ENCODE peak calls at places on chromosomes 5 and 9, in five cellular contexts. W is K562, C is HCT116, Y is body of pancreas, H is tibial artery. G is an unnamed sample.

GRCh38 chr9:91033802-91034201 is 232.2 kb downstream of the SYK start:
- DNase-seq in W (peak; percentile 24), C (peak; percentile 4), Y (peak; percentile 17), H (no peak), G (no peak)

GRCh38 chr9:12723409-12724028 is 30.3 kb downstream of the TYRP1 start:
- DNase-seq in W (no peak), C (peak; percentile 23), Y (no peak), H (no peak), G (no peak)

GRCh38 chr5:180831139-180832080 is 28.8 kb upstream of the MGAT1 start:
- DNase-seq in W (peak; percentile 94), C (peak; percentile 46), Y (peak; percentile 91), H (peak; percentile 82), G (peak; percentile 95)

GRCh38 chr5:172616136-172616535 is 24.9 kb upstream of the NEURL1B start:
- DNase-seq in W (no peak), C (no peak), Y (no peak), H (no peak), G (no peak)

GRCh38 chr9:134637696-134638502 is 3.7 kb upstream of the COL5A1 start:
- DNase-seq in W (no peak), C (no peak), Y (no peak), H (no peak), G (peak; percentile 64)

GRCh38 chr5:38837416-38837815 is 8.4 kb upstream of the OSMR start:
- DNase-seq in W (no peak), C (no peak), Y (no peak), H (no peak), G (no peak)

GRCh38 chr5:141430332-141431113 is at the start of gene PCDHGA12:
- DNase-seq in W (peak; percentile 19), C (no peak), Y (peak; percentile 46), H (peak; percentile 63), G (peak; percentile 77)

GRCh38 chr5:176794509-176794908 is 15.8 kb upstream of the UNC5A start:
- DNase-seq in W (no peak), C (no peak), Y (no peak), H (no peak), G (no peak)

GRCh38 chr9:131337131-131337848 is 47.8 kb downstream of the PLPP7 start:
- DNase-seq in W (no peak), C (no peak), Y (no peak), H (no peak), G (peak; percentile 39)

GRCh38 chr9:130129425-130130061 is 42.7 kb upstream of the NCS1 start:
- DNase-seq in W (no peak), C (no peak), Y (no peak), H (no peak), G (no peak)

GRCh38 chr9:109989296-109989695 is 209.3 kb downstream of the PALM2AKAP2 start:
- DNase-seq in W (no peak), C (no peak), Y (no peak), H (no peak), G (no peak)

GRCh38 chr9:87405677-87406544 is 91.8 kb upstream of the DAPK1 start:
- DNase-seq in W (no peak), C (no peak), Y (peak; percentile 71), H (peak; percentile 84), G (no peak)

GRCh38 chr5:128857061-128857677 is 108.1 kb upstream of the SLC27A6 start:
- DNase-seq in W (no peak), C (no peak), Y (no peak), H (no peak), G (no peak)

GRCh38 chr5:173535976-173536639 is 80.3 kb downstream of the BOD1 start:
- DNase-seq in W (no peak), C (no peak), Y (no peak), H (no peak), G (no peak)

GRCh38 chr5:58795327-58795726 is 212.5 kb downstream of the RAB3C start:
- DNase-seq in W (no peak), C (no peak), Y (no peak), H (no peak), G (no peak)

GRCh38 chr9:35164711-35165110 is 2.9 kb downstream of the UNC13B start:
- DNase-seq in W (no peak), C (no peak), Y (no peak), H (no peak), G (no peak)

GRCh38 chr5:180251141-180251540 is 40.7 kb downstream of the MAPK9 start:
- DNase-seq in W (no peak), C (no peak), Y (no peak), H (no peak), G (no peak)

GRCh38 chr5:65811895-65812294 is 89.9 kb downstream of the NLN start:
- DNase-seq in W (no peak), C (peak; percentile 19), Y (no peak), H (no peak), G (no peak)

GRCh38 chr5:3912790-3913189 is 317.2 kb downstream of the IRX1 start:
- DNase-seq in W (no peak), C (no peak), Y (no peak), H (no peak), G (no peak)

GRCh38 chr9:138038244-138038671 is 160.7 kb downstream of the CACNA1B start:
- DNase-seq in W (no peak), C (no peak), Y (no peak), H (no peak), G (no peak)

GRCh38 chr9:3331801-3332200 is 194.0 kb downstream of the RFX3 start:
- DNase-seq in W (no peak), C (peak; percentile 18), Y (peak; percentile 10), H (no peak), G (no peak)

GRCh38 chr5:124662261-124662781 is 84.1 kb downstream of the ZNF608 start:
- DNase-seq in W (no peak), C (peak; percentile 70), Y (peak; percentile 40), H (no peak), G (no peak)

DNA sequence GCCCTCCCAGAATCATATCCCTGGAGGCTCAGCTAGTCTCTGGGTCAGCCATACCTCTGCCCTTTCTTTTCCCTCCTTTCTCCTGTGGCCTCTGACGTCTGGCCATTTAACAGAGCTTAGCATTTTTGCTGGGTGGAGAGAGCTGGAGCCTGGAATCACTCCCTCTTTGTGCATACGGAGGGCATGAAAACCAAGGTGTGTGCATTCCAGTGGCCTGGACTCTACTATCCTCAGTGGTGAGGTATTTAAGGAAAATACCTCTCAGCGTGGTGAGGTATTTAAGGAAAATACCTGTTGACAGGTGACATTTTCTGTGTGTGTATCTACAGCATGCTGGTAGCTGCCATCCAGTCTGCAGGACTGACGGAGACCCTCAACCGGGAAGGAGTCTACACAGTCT is 27.5 kb downstream of the TGFBI start:
- DNase-seq in W (no peak), C (no peak), Y (no peak), H (no peak), G (peak; percentile 28)
- H3K27ac ChIP-seq in W (no peak overlapping the region), C (no peak overlapping the region), Y (no peak overlapping the region), H (peak overlapping the region; percentile 45), G (peak overlapping the region; percentile 85)

GRCh38 chr9:136543830-136544548 is 1.9 kb downstream of the NOTCH1 start:
- DNase-seq in W (no peak), C (no peak), Y (peak; percentile 79), H (no peak), G (no peak)
- H3K4me3 ChIP-seq in W (peak overlapping the region; percentile 69), C (peak overlapping the region; percentile 87), Y (peak overlapping the region; percentile 88), H (peak overlapping the region; percentile 73), G (no peak overlapping the region)

GRCh38 chr9:121730188-121730587 is 78.8 kb downstream of the DAB2IP start:
- DNase-seq in W (no peak), C (no peak), Y (no peak), H (no peak), G (no peak)
- H3K4me1 ChIP-seq in W (no peaks in the 10 kb centered on the region), C (peaks cover 15% of the 10 kb centered on the region), Y (peaks cover 28% of the 10 kb centered on the region), H (peaks cover 4% of the 10 kb centered on the region), G (no peaks in the 10 kb centered on the region)

GRCh38 chr9:136859821-136860269 is 6.3 kb downstream of the EDF1 start:
- DNase-seq in W (no peak), C (no peak), Y (no peak), H (no peak), G (no peak)

GRCh38 chr9:136858452-136858843 is 6.3 kb downstream of the MAMDC4 start:
- DNase-seq in W (no peak), C (no peak), Y (no peak), H (no peak), G (no peak)

GRCh38 chr9:136860529-136860928 is 5.6 kb downstream of the EDF1 start:
- DNase-seq in W (no peak), C (no peak), Y (no peak), H (no peak), G (no peak)

GRCh38 chr9:136857606-136858412 is 5.7 kb downstream of the MAMDC4 start:
- DNase-seq in W (no peak), C (no peak), Y (peak; percentile 79), H (no peak), G (peak; percentile 51)

GRCh38 chr9:136858844-136859757 is 7.0 kb downstream of the MAMDC4 start:
- DNase-seq in W (no peak), C (no peak), Y (peak; percentile 92), H (no peak), G (peak; percentile 79)
- H3K27ac ChIP-seq in W (no peak overlapping the region), C (peak overlapping the region; percentile 44), Y (peak overlapping the region; percentile 78), H (no peak overlapping the region), G (no peak overlapping the region)

G was measured in aorta.